ENCODE peak calls at places on chromosomes 12 and 14, in four cellular contexts. K is HCT116, C is HepG2, V is K562. E is an unnamed sample.

GRCh38 chr14:100904307-100905019 is 941 bp upstream of the RTL1 start:
- DNase-seq in K (no peak), C (no peak), V (no peak), E (no peak)

GRCh38 chr12:65824314-65824563 is at the start of gene HMGA2:
- DNase-seq in K (peak), C (no peak), V (no peak), E (peak)

GRCh38 chr14:27730204-27730603 is 1036.4 kb upstream of the FOXG1 start:
- DNase-seq in K (no peak), C (no peak), V (no peak), E (no peak)

GRCh38 chr12:64706366-64706765 is 52.8 kb downstream of the GNS start:
- DNase-seq in K (no peak), C (no peak), V (no peak), E (no peak)

GRCh38 chr14:74910556-74910955 is 12.5 kb downstream of the RPS6KL1 start:
- DNase-seq in K (no peak), C (no peak), V (no peak), E (no peak)

GRCh38 chr12:45674583-45674982 is 54.9 kb upstream of the ARID2 start:
- DNase-seq in K (no peak), C (no peak), V (no peak), E (peak)

GRCh38 chr12:112185093-112185923 is 59.9 kb downstream of the TRAFD1 start:
- DNase-seq in K (no peak), C (no peak), V (no peak), E (no peak)

GRCh38 chr14:63039800-63040380 is 5.4 kb downstream of the KCNH5 start:
- DNase-seq in K (no peak), C (peak), V (no peak), E (peak)

GRCh38 chr12:105406497-105406896 is 76.0 kb downstream of the C12orf75 start:
- DNase-seq in K (no peak), C (no peak), V (no peak), E (no peak)

GRCh38 chr12:53476769-53477209 is 22.5 kb downstream of the MAP3K12 start:
- DNase-seq in K (no peak), C (no peak), V (peak), E (no peak)

GRCh38 chr12:19404232-19404880 is 34.9 kb upstream of the AEBP2 start:
- DNase-seq in K (no peak), C (no peak), V (no peak), E (no peak)

GRCh38 chr14:32129124-32129523 is 52.0 kb downstream of the ARHGAP5 start:
- DNase-seq in K (no peak), C (no peak), V (no peak), E (no peak)

GRCh38 chr14:70887207-70888150 is 19.8 kb upstream of the PCNX1 start:
- DNase-seq in K (no peak), C (no peak), V (no peak), E (no peak)

GRCh38 chr12:130178291-130178690 is 16.0 kb downstream of the FZD10 start:
- DNase-seq in K (no peak), C (no peak), V (no peak), E (no peak)

DNA sequence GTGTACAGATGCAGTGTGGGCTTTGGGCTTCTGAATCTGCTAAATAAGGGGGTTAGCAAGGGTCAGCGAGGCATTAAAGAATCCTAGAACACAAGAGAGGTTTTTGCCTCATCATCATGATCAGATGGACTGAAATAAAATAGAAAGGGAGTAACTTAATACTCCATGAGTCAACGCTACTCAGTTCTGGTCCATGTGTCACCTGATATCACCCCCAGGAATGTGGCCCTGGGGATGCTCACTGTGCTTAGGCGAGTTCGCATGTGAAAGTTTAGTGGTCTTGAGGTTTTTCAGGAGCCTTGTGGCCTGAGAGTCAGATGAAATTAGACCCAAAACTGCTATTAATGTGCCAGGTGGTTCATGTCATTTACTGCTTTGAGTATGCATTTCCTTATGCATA is 1272.3 kb downstream of the AACS start:
- DNase-seq in K (no peak), C (no peak), V (no peak), E (no peak)
- TF ChIP-seq REST in K (no peak), C (no peak), V (no peak), E (no peak)

DNA sequence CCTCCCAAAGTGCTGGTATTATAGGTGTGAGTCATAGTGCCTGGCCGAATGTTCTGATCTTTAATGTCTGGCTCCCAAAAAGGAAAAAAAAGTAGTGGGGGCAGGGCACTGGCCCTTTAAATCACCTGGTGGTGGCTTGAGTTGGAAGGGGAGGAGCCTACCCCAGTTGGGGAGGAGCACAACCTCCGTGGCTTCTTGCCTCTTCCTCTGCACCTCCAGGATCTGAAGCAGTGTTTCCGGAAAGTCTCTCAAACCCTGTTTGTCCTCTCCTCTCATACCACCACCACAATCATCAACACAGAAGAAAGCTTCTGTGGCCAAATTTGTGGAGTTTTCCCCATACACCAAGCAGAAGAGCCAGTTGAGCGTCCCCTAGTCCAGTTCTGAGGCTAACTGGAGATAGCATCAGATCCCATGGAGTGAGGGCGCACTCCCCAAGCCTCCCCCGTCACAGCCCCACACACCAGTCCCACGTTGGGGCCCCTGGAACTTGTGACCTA is 24.3 kb upstream of the RCOR1 start:
- DNase-seq in K (peak), C (peak), V (peak), E (no peak)
- TF ChIP-seq SIN3A in K (no peak), C (peak), V (no peak), E (no peak)

DNA sequence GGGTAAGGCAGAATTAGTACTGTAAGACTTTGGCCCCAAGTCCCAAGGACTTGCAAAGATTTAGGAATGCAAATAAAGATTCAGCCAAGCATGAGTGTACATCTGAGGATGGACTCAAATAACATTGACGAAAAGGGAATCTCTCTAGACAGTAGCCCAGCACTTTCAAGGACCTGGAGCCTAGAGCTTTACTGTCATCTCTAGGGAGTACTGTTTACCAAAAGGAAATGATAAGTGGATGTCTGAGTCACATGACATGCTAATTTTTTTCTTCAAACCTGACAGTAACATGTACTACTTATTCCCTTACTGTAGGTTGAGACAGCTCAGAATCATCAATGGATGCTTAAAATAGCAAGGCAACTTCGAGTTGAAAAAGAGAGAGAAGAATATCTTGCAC is 10.9 kb downstream of the IFT81 start:
- DNase-seq in K (no peak), C (no peak), V (peak), E (no peak)
- TF ChIP-seq TCF7L2 in K (no peak), C (no peak), V (no peak), E (no peak)

GRCh38 chr14:103628684-103629502 is at the start of gene KLC1:
- DNase-seq in K (peak), C (no peak), V (peak), E (no peak)
- TF ChIP-seq REST in K (no peak), C (no peak), V (no peak), E (no peak)

GRCh38 chr12:120368789-120369475 is at the start of gene MSI1:
- DNase-seq in K (no peak), C (no peak), V (no peak), E (no peak)
- TF ChIP-seq SIN3A in K (no peak), C (no peak), V (no peak), E (no peak)

DNA sequence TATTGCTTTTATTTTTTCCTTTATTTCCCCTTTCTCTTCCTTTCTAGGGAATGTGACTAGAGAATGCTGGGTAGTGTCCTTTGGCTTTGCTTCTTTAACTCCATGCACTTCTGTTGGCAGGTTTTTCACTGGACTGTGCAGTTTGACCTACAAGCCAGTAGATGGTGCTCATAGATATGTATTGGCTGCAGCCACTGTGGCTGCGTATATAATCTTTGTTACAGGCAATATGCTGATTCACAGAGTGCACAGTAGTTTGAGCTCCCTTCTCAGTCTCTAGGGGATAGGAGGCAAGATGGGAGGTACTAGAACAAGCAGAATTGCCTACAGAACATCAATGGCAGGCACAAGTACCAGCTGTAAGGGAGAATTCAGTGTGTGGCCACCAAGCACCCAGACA is 503.5 kb downstream of the LRFN5 start:
- DNase-seq in K (no peak), C (peak), V (no peak), E (no peak)
- TF ChIP-seq TCF7L2 in K (no peak), C (no peak), V (no peak), E (no peak)

GRCh38 chr12:2215709-2216560 is 163.1 kb downstream of the CACNA1C start:
- DNase-seq in K (no peak), C (no peak), V (no peak), E (no peak)

GRCh38 chr12:2214411-2214810 is 161.6 kb downstream of the CACNA1C start:
- DNase-seq in K (no peak), C (no peak), V (no peak), E (no peak)

GRCh38 chr12:2211119-2211518 is 158.3 kb downstream of the CACNA1C start:
- DNase-seq in K (no peak), C (no peak), V (no peak), E (no peak)

GRCh38 chr12:2212537-2212936 is 159.8 kb downstream of the CACNA1C start:
- DNase-seq in K (no peak), C (no peak), V (no peak), E (no peak)

GRCh38 chr12:2212971-2213869 is 160.4 kb downstream of the CACNA1C start:
- DNase-seq in K (no peak), C (no peak), V (no peak), E (no peak)
- TF ChIP-seq REST in K (no peak), C (no peak), V (no peak), E (no peak)